ENCODE peak calls at places on chromosome 20, in five cellular contexts. S is left ventricle myocardium superior; H is CD8-positive, alpha-beta T cell; F is nephron progenitor cell; G is fibroblast of lung. X is an unnamed sample.
A peak's percentile ranks its signal among the peaks of the same experiment; 100 is the strongest.

GRCh38 chr20:51339721-51340450 is 202.6 kb downstream of the NFATC2 start:
- DNase-seq in S (no peak), H (no peak), F (no peak), G (peak; percentile 72), X (peak; percentile 92)

GRCh38 chr20:50367739-50368375 is 142.3 kb upstream of the PTPN1 start:
- DNase-seq in S (no peak), H (no peak), F (no peak), G (no peak), X (no peak)

GRCh38 chr20:51480507-51481270 is 61.8 kb downstream of the NFATC2 start:
- DNase-seq in S (no peak), H (peak; percentile 18), F (no peak), G (no peak), X (no peak)

GRCh38 chr20:1528811-1529210 is 28.7 kb downstream of the SIRPD start:
- DNase-seq in S (no peak), H (no peak), F (no peak), G (no peak), X (no peak)

GRCh38 chr20:37095108-37095608 is 639 bp downstream of the RBL1 start:
- DNase-seq in S (no peak), H (peak; percentile 58), F (peak; percentile 3), G (no peak), X (peak; percentile 68)

GRCh38 chr20:20210327-20210726 is 157.6 kb upstream of the INSM1 start:
- DNase-seq in S (no peak), H (no peak), F (no peak), G (no peak), X (no peak)

GRCh38 chr20:15060265-15061060 is 723.1 kb upstream of the FLRT3 start:
- DNase-seq in S (no peak), H (no peak), F (no peak), G (no peak), X (no peak)

GRCh38 chr20:50265245-50265946 is 74.8 kb downstream of the CEBPB start:
- DNase-seq in S (no peak), H (no peak), F (no peak), G (no peak), X (no peak)

GRCh38 chr20:56748476-56749377 is 119.6 kb downstream of the TFAP2C start:
- DNase-seq in S (no peak), H (no peak), F (no peak), G (no peak), X (no peak)

GRCh38 chr20:57647933-57648785 is 27.9 kb upstream of the ZBP1 start:
- DNase-seq in S (no peak), H (no peak), F (no peak), G (no peak), X (no peak)

GRCh38 chr20:11338506-11339306 is 579.0 kb upstream of the BTBD3 start:
- DNase-seq in S (no peak), H (no peak), F (no peak), G (peak; percentile 72), X (no peak)

GRCh38 chr20:13839421-13840092 is 54.7 kb downstream of the NDUFAF5 start:
- DNase-seq in S (no peak), H (no peak), F (no peak), G (peak; percentile 70), X (no peak)

GRCh38 chr20:47146703-47147102 is 209.8 kb downstream of the ZMYND8 start:
- DNase-seq in S (no peak), H (no peak), F (no peak), G (peak; percentile 88), X (peak; percentile 26)

GRCh38 chr20:38305541-38305940 is 1.6 kb downstream of the BPI start:
- DNase-seq in S (no peak), H (no peak), F (no peak), G (no peak), X (no peak)

GRCh38 chr20:41776450-41776849 is 158.3 kb upstream of the CHD6 start:
- DNase-seq in S (no peak), H (no peak), F (peak; percentile 16), G (no peak), X (peak; percentile 29)

GRCh38 chr20:49484180-49485140 is 2.0 kb upstream of the KCNB1 start:
- DNase-seq in S (peak; percentile 89), H (peak; percentile 50), F (peak; percentile 89), G (peak; percentile 70), X (peak; percentile 82)

GRCh38 chr20:12077835-12078374 is 160.2 kb downstream of the BTBD3 start:
- DNase-seq in S (no peak), H (no peak), F (no peak), G (no peak), X (no peak)

GRCh38 chr20:59291740-59292139 is 8.7 kb upstream of the EDN3 start:
- DNase-seq in S (no peak), H (no peak), F (no peak), G (no peak), X (no peak)

GRCh38 chr20:48294196-48294595 is 508.9 kb upstream of the SULF2 start:
- DNase-seq in S (no peak), H (no peak), F (no peak), G (peak; percentile 91), X (no peak)

GRCh38 chr20:41316009-41316408 is 1.5 kb downstream of the ZHX3 start:
- DNase-seq in S (no peak), H (no peak), F (no peak), G (no peak), X (no peak)

GRCh38 chr20:56363491-56363890 is 4.7 kb downstream of the FAM210B start:
- DNase-seq in S (no peak), H (no peak), F (no peak), G (no peak), X (no peak)

GRCh38 chr20:21519136-21519584 is 5.3 kb upstream of the NKX2-2 start:
- DNase-seq in S (no peak), H (no peak), F (no peak), G (no peak), X (no peak)

GRCh38 chr20:62266340-62266739 is 28.0 kb downstream of the OSBPL2 start:
- DNase-seq in S (no peak), H (no peak), F (no peak), G (peak; percentile 3), X (no peak)

GRCh38 chr20:44068780-44069191 is 118.2 kb downstream of the JPH2 start:
- DNase-seq in S (no peak), H (peak; percentile 29), F (no peak), G (no peak), X (no peak)

GRCh38 chr20:49132995-49133451 is 55.1 kb downstream of the STAU1 start:
- DNase-seq in S (no peak), H (peak; percentile 18), F (peak; percentile 13), G (peak; percentile 66), X (peak; percentile 58)

GRCh38 chr20:61621381-61621780 is 369.3 kb downstream of the CDH4 start:
- DNase-seq in S (no peak), H (no peak), F (no peak), G (no peak), X (no peak)

GRCh38 chr20:5402903-5403531 is 86.3 kb upstream of the PROKR2 start:
- DNase-seq in S (no peak), H (no peak), F (peak; percentile 49), G (no peak), X (peak; percentile 13)

GRCh38 chr20:5531318-5532081 is 214.7 kb upstream of the PROKR2 start:
- DNase-seq in S (no peak), H (no peak), F (no peak), G (peak; percentile 58), X (no peak)

GRCh38 chr20:45218636-45219035 is 2.5 kb upstream of the SEMG2 start:
- DNase-seq in S (no peak), H (no peak), F (no peak), G (no peak), X (no peak)

GRCh38 chr20:58824843-58825242 is 25.9 kb downstream of the GNAS-AS1 start:
- DNase-seq in S (no peak), H (no peak), F (no peak), G (no peak), X (no peak)

GRCh38 chr20:57505991-57506390 is 18.9 kb downstream of the CTCFL start:
- DNase-seq in S (no peak), H (no peak), F (no peak), G (no peak), X (peak; percentile 66)

GRCh38 chr20:59515013-59515905 is 89.1 kb upstream of the PHACTR3 start:
- DNase-seq in S (peak; percentile 79), H (no peak), F (peak; percentile 89), G (peak; percentile 23), X (peak; percentile 30)

GRCh38 chr20:60306516-60306915 is 348.3 kb downstream of the CDH26 start:
- DNase-seq in S (no peak), H (no peak), F (no peak), G (no peak), X (no peak)